ENCODE peak calls at places on chromosomes 7 and 10, in nine cellular contexts. One of them, this sample, is unnamed.

GRCh38 chr7:100588438-100588837 is 2.3 kb downstream of the FBXO24 start:
- DNase-seq in GM23338: no peak
- DNase-seq in HCT116: no peak
- DNase-seq in A549: peak
- DNase-seq in HepG2: no peak
- DNase-seq in GM12878: no peak
- DNase-seq in K562: peak
- DNase-seq in Panc1: no peak
- DNase-seq in SK-N-SH: peak
- DNase-seq in this sample: no peak

GRCh38 chr7:151080091-151080521 is 503 bp downstream of the FASTK start:
- DNase-seq in GM23338: no peak
- DNase-seq in HCT116: no peak
- DNase-seq in A549: peak
- DNase-seq in HepG2: no peak
- DNase-seq in GM12878: no peak
- DNase-seq in K562: peak
- DNase-seq in Panc1: no peak
- DNase-seq in SK-N-SH: peak
- DNase-seq in this sample: peak

GRCh38 chr10:18659784-18660561 is 742 bp downstream of the ARL5B start:
- DNase-seq in GM23338: peak
- DNase-seq in HCT116: no peak
- DNase-seq in A549: peak
- DNase-seq in HepG2: peak
- DNase-seq in GM12878: peak
- DNase-seq in K562: peak
- DNase-seq in Panc1: no peak
- DNase-seq in SK-N-SH: peak
- DNase-seq in this sample: peak

GRCh38 chr7:133824123-133824522 is 303.0 kb upstream of the LRGUK start:
- DNase-seq in GM23338: no peak
- DNase-seq in HCT116: no peak
- DNase-seq in A549: no peak
- DNase-seq in HepG2: no peak
- DNase-seq in GM12878: no peak
- DNase-seq in K562: no peak
- DNase-seq in Panc1: no peak
- DNase-seq in SK-N-SH: no peak
- DNase-seq in this sample: no peak

GRCh38 chr7:103714377-103714927 is 268.4 kb upstream of the SLC26A5 start:
- DNase-seq in GM23338: no peak
- DNase-seq in HCT116: no peak
- DNase-seq in A549: no peak
- DNase-seq in HepG2: no peak
- DNase-seq in GM12878: no peak
- DNase-seq in K562: no peak
- DNase-seq in Panc1: no peak
- DNase-seq in SK-N-SH: peak
- DNase-seq in this sample: no peak

GRCh38 chr10:494556-494955 is 194.9 kb downstream of the DIP2C start:
- DNase-seq in GM23338: no peak
- DNase-seq in HCT116: no peak
- DNase-seq in A549: no peak
- DNase-seq in HepG2: no peak
- DNase-seq in GM12878: no peak
- DNase-seq in K562: no peak
- DNase-seq in Panc1: no peak
- DNase-seq in SK-N-SH: no peak
- DNase-seq in this sample: no peak

GRCh38 chr10:18229839-18230238 is 89.6 kb downstream of the CACNB2 start:
- DNase-seq in GM23338: no peak
- DNase-seq in HCT116: no peak
- DNase-seq in A549: no peak
- DNase-seq in HepG2: no peak
- DNase-seq in GM12878: no peak
- DNase-seq in K562: no peak
- DNase-seq in Panc1: no peak
- DNase-seq in SK-N-SH: no peak
- DNase-seq in this sample: no peak

GRCh38 chr7:149704507-149704906 is 68.9 kb downstream of the ZNF467 start:
- DNase-seq in GM23338: no peak
- DNase-seq in HCT116: no peak
- DNase-seq in A549: no peak
- DNase-seq in HepG2: no peak
- DNase-seq in GM12878: no peak
- DNase-seq in K562: peak
- DNase-seq in Panc1: no peak
- DNase-seq in SK-N-SH: no peak
- DNase-seq in this sample: no peak

GRCh38 chr7:21620054-21620453 is 77.2 kb downstream of the DNAH11 start:
- DNase-seq in GM23338: no peak
- DNase-seq in HCT116: no peak
- DNase-seq in A549: no peak
- DNase-seq in HepG2: no peak
- DNase-seq in GM12878: no peak
- DNase-seq in K562: no peak
- DNase-seq in Panc1: no peak
- DNase-seq in SK-N-SH: no peak
- DNase-seq in this sample: no peak

GRCh38 chr10:105611244-105611798 is 970.2 kb downstream of the SORCS3 start:
- DNase-seq in GM23338: no peak
- DNase-seq in HCT116: no peak
- DNase-seq in A549: no peak
- DNase-seq in HepG2: no peak
- DNase-seq in GM12878: no peak
- DNase-seq in K562: no peak
- DNase-seq in Panc1: no peak
- DNase-seq in SK-N-SH: peak
- DNase-seq in this sample: no peak

GRCh38 chr7:1062296-1063294 is 18.2 kb downstream of the GPR146 start:
- DNase-seq in GM23338: no peak
- DNase-seq in HCT116: no peak
- DNase-seq in A549: no peak
- DNase-seq in HepG2: no peak
- DNase-seq in GM12878: peak
- DNase-seq in K562: no peak
- DNase-seq in Panc1: no peak
- DNase-seq in SK-N-SH: no peak
- DNase-seq in this sample: peak

GRCh38 chr7:117048114-117048853 is 95.0 kb downstream of the ST7 start:
- DNase-seq in GM23338: no peak
- DNase-seq in HCT116: no peak
- DNase-seq in A549: no peak
- DNase-seq in HepG2: no peak
- DNase-seq in GM12878: no peak
- DNase-seq in K562: no peak
- DNase-seq in Panc1: no peak
- DNase-seq in SK-N-SH: no peak
- DNase-seq in this sample: peak

GRCh38 chr10:18822156-18822555 is 162.9 kb downstream of the ARL5B start:
- DNase-seq in GM23338: peak
- DNase-seq in HCT116: no peak
- DNase-seq in A549: peak
- DNase-seq in HepG2: peak
- DNase-seq in GM12878: no peak
- DNase-seq in K562: no peak
- DNase-seq in Panc1: no peak
- DNase-seq in SK-N-SH: no peak
- DNase-seq in this sample: no peak

GRCh38 chr7:128121731-128122576 is 90.7 kb upstream of the LRRC4 start:
- DNase-seq in GM23338: peak
- DNase-seq in HCT116: no peak
- DNase-seq in A549: no peak
- DNase-seq in HepG2: no peak
- DNase-seq in GM12878: no peak
- DNase-seq in K562: no peak
- DNase-seq in Panc1: no peak
- DNase-seq in SK-N-SH: no peak
- DNase-seq in this sample: peak

GRCh38 chr10:43186150-43186549 is 47.9 kb downstream of the CSGALNACT2 start:
- DNase-seq in GM23338: no peak
- DNase-seq in HCT116: no peak
- DNase-seq in A549: no peak
- DNase-seq in HepG2: no peak
- DNase-seq in GM12878: no peak
- DNase-seq in K562: no peak
- DNase-seq in Panc1: no peak
- DNase-seq in SK-N-SH: no peak
- DNase-seq in this sample: no peak
- TF ChIP-seq REST in GM23338: no peak
- TF ChIP-seq REST in HCT116: no peak
- TF ChIP-seq REST in A549: no peak
- TF ChIP-seq REST in HepG2: no peak
- TF ChIP-seq REST in GM12878: no peak
- TF ChIP-seq REST in K562: no peak
- TF ChIP-seq REST in Panc1: no peak
- TF ChIP-seq REST in SK-N-SH: no peak
- TF ChIP-seq REST in this sample: no peak

DNA sequence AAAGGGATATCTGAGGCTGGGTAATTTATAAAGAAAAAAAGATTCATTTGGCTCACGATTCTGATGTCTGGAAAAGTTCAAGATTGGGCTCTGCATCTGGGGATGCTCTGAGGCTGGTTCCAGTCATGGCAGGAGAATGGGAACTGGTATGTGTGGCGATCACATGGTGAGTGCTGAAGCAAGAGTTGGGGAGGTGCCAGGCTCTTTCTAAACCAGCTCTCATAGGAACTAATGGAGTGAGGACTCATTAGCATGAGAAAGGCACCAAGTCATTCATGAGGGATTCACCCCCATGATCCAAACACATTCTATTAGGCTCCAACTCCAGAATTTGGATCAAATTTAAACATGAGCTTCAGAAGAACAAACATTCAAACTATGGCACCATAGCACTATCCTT is 57.7 kb downstream of the NPY start:
- DNase-seq in GM23338: peak
- DNase-seq in HCT116: no peak
- DNase-seq in A549: no peak
- DNase-seq in HepG2: no peak
- DNase-seq in GM12878: no peak
- DNase-seq in K562: no peak
- DNase-seq in Panc1: no peak
- DNase-seq in SK-N-SH: no peak
- DNase-seq in this sample: no peak
- H3K4me3 ChIP-seq in GM23338: no peak
- H3K4me3 ChIP-seq in HCT116: no peak
- H3K4me3 ChIP-seq in A549: no peak
- H3K4me3 ChIP-seq in HepG2: no peak
- H3K4me3 ChIP-seq in GM12878: no peak
- H3K4me3 ChIP-seq in K562: no peak
- H3K4me3 ChIP-seq in Panc1: no peak
- H3K4me3 ChIP-seq in SK-N-SH: no peak
- H3K4me3 ChIP-seq in this sample: no peak

GRCh38 chr10:29637537-29637936 is 2.8 kb upstream of the SVIL start:
- DNase-seq in GM23338: no peak
- DNase-seq in HCT116: no peak
- DNase-seq in A549: no peak
- DNase-seq in HepG2: no peak
- DNase-seq in GM12878: no peak
- DNase-seq in K562: no peak
- DNase-seq in Panc1: no peak
- DNase-seq in SK-N-SH: no peak
- DNase-seq in this sample: no peak

GRCh38 chr10:29634764-29635625 is at the start of gene SVIL:
- DNase-seq in GM23338: peak
- DNase-seq in HCT116: no peak
- DNase-seq in A549: no peak
- DNase-seq in HepG2: peak
- DNase-seq in GM12878: no peak
- DNase-seq in K562: no peak
- DNase-seq in Panc1: no peak
- DNase-seq in SK-N-SH: no peak
- DNase-seq in this sample: no peak

GRCh38 chr10:29635711-29636144 is 957 bp upstream of the SVIL start:
- DNase-seq in GM23338: peak
- DNase-seq in HCT116: no peak
- DNase-seq in A549: peak
- DNase-seq in HepG2: peak
- DNase-seq in GM12878: peak
- DNase-seq in K562: no peak
- DNase-seq in Panc1: no peak
- DNase-seq in SK-N-SH: no peak
- DNase-seq in this sample: no peak

GRCh38 chr10:29634105-29634504 is 666 bp downstream of the SVIL start:
- DNase-seq in GM23338: no peak
- DNase-seq in HCT116: no peak
- DNase-seq in A549: no peak
- DNase-seq in HepG2: no peak
- DNase-seq in GM12878: no peak
- DNase-seq in K562: no peak
- DNase-seq in Panc1: no peak
- DNase-seq in SK-N-SH: no peak
- DNase-seq in this sample: no peak

GRCh38 chr10:29636178-29636577 is 1.4 kb upstream of the SVIL start:
- DNase-seq in GM23338: no peak
- DNase-seq in HCT116: no peak
- DNase-seq in A549: peak
- DNase-seq in HepG2: no peak
- DNase-seq in GM12878: peak
- DNase-seq in K562: no peak
- DNase-seq in Panc1: no peak
- DNase-seq in SK-N-SH: no peak
- DNase-seq in this sample: no peak
- H3K27ac ChIP-seq in GM23338: no peak
- H3K27ac ChIP-seq in HCT116: peak
- H3K27ac ChIP-seq in A549: peak
- H3K27ac ChIP-seq in HepG2: no peak
- H3K27ac ChIP-seq in GM12878: no peak
- H3K27ac ChIP-seq in K562: no peak
- H3K27ac ChIP-seq in Panc1: peak
- H3K27ac ChIP-seq in SK-N-SH: no peak
- H3K27ac ChIP-seq in this sample: no peak

GRCh38 chr10:84901885-84902284 is 573.5 kb downstream of the CCSER2 start:
- DNase-seq in GM23338: no peak
- DNase-seq in HCT116: no peak
- DNase-seq in A549: no peak
- DNase-seq in HepG2: no peak
- DNase-seq in GM12878: no peak
- DNase-seq in K562: no peak
- DNase-seq in Panc1: no peak
- DNase-seq in SK-N-SH: no peak
- DNase-seq in this sample: no peak

GRCh38 chr10:84902549-84902948 is 574.2 kb downstream of the CCSER2 start:
- DNase-seq in GM23338: no peak
- DNase-seq in HCT116: no peak
- DNase-seq in A549: no peak
- DNase-seq in HepG2: no peak
- DNase-seq in GM12878: no peak
- DNase-seq in K562: no peak
- DNase-seq in Panc1: no peak
- DNase-seq in SK-N-SH: peak
- DNase-seq in this sample: no peak

GRCh38 chr10:84903320-84903719 is 574.9 kb downstream of the CCSER2 start:
- DNase-seq in GM23338: no peak
- DNase-seq in HCT116: no peak
- DNase-seq in A549: no peak
- DNase-seq in HepG2: no peak
- DNase-seq in GM12878: no peak
- DNase-seq in K562: no peak
- DNase-seq in Panc1: no peak
- DNase-seq in SK-N-SH: no peak
- DNase-seq in this sample: no peak

GRCh38 chr10:84896909-84897308 is 568.5 kb downstream of the CCSER2 start:
- DNase-seq in GM23338: no peak
- DNase-seq in HCT116: no peak
- DNase-seq in A549: no peak
- DNase-seq in HepG2: no peak
- DNase-seq in GM12878: no peak
- DNase-seq in K562: no peak
- DNase-seq in Panc1: no peak
- DNase-seq in SK-N-SH: no peak
- DNase-seq in this sample: no peak

GRCh38 chr10:84900141-84900540 is 571.8 kb downstream of the CCSER2 start:
- DNase-seq in GM23338: no peak
- DNase-seq in HCT116: no peak
- DNase-seq in A549: no peak
- DNase-seq in HepG2: no peak
- DNase-seq in GM12878: no peak
- DNase-seq in K562: no peak
- DNase-seq in Panc1: no peak
- DNase-seq in SK-N-SH: peak
- DNase-seq in this sample: no peak
- TF ChIP-seq REST in GM23338: no peak
- TF ChIP-seq REST in HCT116: no peak
- TF ChIP-seq REST in A549: no peak
- TF ChIP-seq REST in HepG2: no peak
- TF ChIP-seq REST in GM12878: no peak
- TF ChIP-seq REST in K562: no peak
- TF ChIP-seq REST in Panc1: no peak
- TF ChIP-seq REST in SK-N-SH: no peak
- TF ChIP-seq REST in this sample: no peak

This sample was measured in HL-60.